ENCODE peak calls at places on chromosome 16, in six cellular contexts. U is esophagus muscularis mucosa, Z is endodermal cell, Q is left lung, T is neural progenitor cell, K is lung. J is an unnamed sample.

GRCh38 chr16:82063456-82064082 is 28.5 kb downstream of the HSD17B2 start:
- DNase-seq in U (no peak), Z (no peak), Q (no peak), T (no peak), K (no peak), J (no peak)

GRCh38 chr16:78894872-78895271 is 705.7 kb downstream of the MAF start:
- DNase-seq in U (no peak), Z (no peak), Q (no peak), T (no peak), K (no peak), J (no peak)

GRCh38 chr16:14955546-14956231 is 18.4 kb downstream of the NPIPA1 start:
- DNase-seq in U (no peak), Z (peak; percentile 39), Q (no peak), T (no peak), K (no peak), J (peak; percentile 57)

GRCh38 chr16:57628008-57628781 is at the start of gene ADGRG1:
- DNase-seq in U (no peak), Z (peak; percentile 90), Q (peak; percentile 79), T (peak; percentile 75), K (peak; percentile 61), J (peak; percentile 43)

GRCh38 chr16:77290451-77291110 is 91.4 kb downstream of the SYCE1L start:
- DNase-seq in U (no peak), Z (no peak), Q (no peak), T (no peak), K (no peak), J (no peak)

GRCh38 chr16:4696172-4696904 is 3.0 kb downstream of the NUDT16L1 start:
- DNase-seq in U (no peak), Z (peak; percentile 44), Q (no peak), T (no peak), K (no peak), J (peak; percentile 73)

GRCh38 chr16:51009813-51010212 is 141.3 kb downstream of the SALL1 start:
- DNase-seq in U (no peak), Z (no peak), Q (no peak), T (no peak), K (no peak), J (no peak)

GRCh38 chr16:657487-657886 is 8.3 kb downstream of the WDR90 start:
- DNase-seq in U (no peak), Z (no peak), Q (no peak), T (no peak), K (no peak), J (no peak)

GRCh38 chr16:14579266-14579665 is 50.8 kb downstream of the PARN start:
- DNase-seq in U (no peak), Z (no peak), Q (no peak), T (no peak), K (no peak), J (no peak)

GRCh38 chr16:75494696-75495601 is at the start of gene CHST6:
- DNase-seq in U (no peak), Z (peak; percentile 93), Q (peak; percentile 81), T (peak; percentile 84), K (no peak), J (no peak)

GRCh38 chr16:72371307-72372081 is 199.5 kb upstream of the PMFBP1 start:
- DNase-seq in U (no peak), Z (peak; percentile 91), Q (no peak), T (peak; percentile 83), K (no peak), J (no peak)

GRCh38 chr16:84686702-84687298 is 13.0 kb upstream of the USP10 start:
- DNase-seq in U (no peak), Z (no peak), Q (no peak), T (no peak), K (no peak), J (no peak)

GRCh38 chr16:81708459-81709368 is 70.4 kb upstream of the PLCG2 start:
- DNase-seq in U (no peak), Z (no peak), Q (no peak), T (no peak), K (no peak), J (no peak)

GRCh38 chr16:49010396-49010795 is 271.2 kb downstream of the CBLN1 start:
- DNase-seq in U (no peak), Z (no peak), Q (no peak), T (no peak), K (no peak), J (no peak)

GRCh38 chr16:11361751-11362742 is 16.8 kb downstream of the RMI2 start:
- DNase-seq in U (no peak), Z (no peak), Q (no peak), T (no peak), K (no peak), J (no peak)

GRCh38 chr16:28219283-28219682 is 7.5 kb upstream of the XPO6 start:
- DNase-seq in U (no peak), Z (peak; percentile 52), Q (no peak), T (peak; percentile 26), K (no peak), J (no peak)

GRCh38 chr16:4060823-4061222 is 55.4 kb downstream of the ADCY9 start:
- DNase-seq in U (no peak), Z (no peak), Q (no peak), T (no peak), K (no peak), J (no peak)

GRCh38 chr16:52446076-52446475 is 100.9 kb downstream of the TOX3 start:
- DNase-seq in U (no peak), Z (no peak), Q (no peak), T (no peak), K (no peak), J (no peak)

GRCh38 chr16:724188-725040 is 1.8 kb downstream of the CCDC78 start:
- DNase-seq in U (no peak), Z (no peak), Q (no peak), T (no peak), K (no peak), J (no peak)

GRCh38 chr16:30127994-30128393 is 5.0 kb upstream of the MAPK3 start:
- DNase-seq in U (no peak), Z (no peak), Q (no peak), T (no peak), K (no peak), J (no peak)
- H3K4me1 ChIP-seq in U (peaks cover 25% of the 10 kb centered on the region), Z (no peaks in the 10 kb centered on the region), Q (peaks cover 5% of the 10 kb centered on the region), T (no peaks in the 10 kb centered on the region), K (peaks cover 5% of the 10 kb centered on the region), J (peaks cover 6% of the 10 kb centered on the region)

GRCh38 chr16:67196881-67197280 is 2.0 kb upstream of the ELMO3 start:
- DNase-seq in U (no peak), Z (no peak), Q (no peak), T (no peak), K (no peak), J (no peak)

GRCh38 chr16:67198238-67198734 is 645 bp upstream of the ELMO3 start:
- DNase-seq in U (no peak), Z (peak; percentile 84), Q (peak; percentile 76), T (peak; percentile 53), K (peak; percentile 59), J (no peak)

GRCh38 chr16:67197704-67198103 is 1.2 kb upstream of the ELMO3 start:
- DNase-seq in U (no peak), Z (no peak), Q (peak; percentile 32), T (no peak), K (no peak), J (no peak)

GRCh38 chr16:67194257-67194656 is 2.3 kb downstream of the E2F4 start:
- DNase-seq in U (no peak), Z (no peak), Q (peak; percentile 74), T (no peak), K (no peak), J (no peak)

DNA sequence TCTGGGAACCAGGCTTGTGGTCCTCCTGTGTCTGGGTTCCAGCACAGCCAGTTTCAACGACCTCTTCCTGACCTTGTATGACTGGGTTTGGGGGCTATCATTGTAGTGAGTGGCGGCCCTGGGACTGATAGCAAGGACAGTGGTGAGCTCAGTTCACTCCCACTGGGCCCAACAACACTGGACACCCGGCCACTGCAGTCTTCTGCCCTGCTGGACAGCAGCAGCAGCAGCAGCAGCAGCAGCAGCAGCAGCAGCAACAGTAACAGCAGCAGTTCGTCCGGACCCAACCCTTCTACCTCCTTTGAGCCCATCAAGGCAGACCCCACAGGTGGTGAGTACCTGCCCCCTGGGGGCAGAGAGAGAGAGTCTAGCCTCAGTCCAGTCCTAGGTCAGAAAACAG is 3.3 kb upstream of the ELMO3 start:
- DNase-seq in U (no peak), Z (no peak), Q (peak; percentile 28), T (no peak), K (no peak), J (no peak)
- H3K27ac ChIP-seq in U (no peak overlapping the region), Z (no peak overlapping the region), Q (no peak overlapping the region), T (no peak overlapping the region), K (no peak overlapping the region), J (no peak overlapping the region)

GRCh38 chr16:68651136-68651535 is 6.0 kb downstream of the CDH3 start:
- DNase-seq in U (no peak), Z (no peak), Q (peak; percentile 52), T (no peak), K (no peak), J (no peak)

GRCh38 chr16:68646948-68647659 is 2.0 kb downstream of the CDH3 start:
- DNase-seq in U (no peak), Z (no peak), Q (no peak), T (no peak), K (no peak), J (no peak)

GRCh38 chr16:68655806-68656205 is 10.7 kb downstream of the CDH3 start:
- DNase-seq in U (no peak), Z (no peak), Q (no peak), T (no peak), K (no peak), J (no peak)

GRCh38 chr16:68656771-68657170 is 11.7 kb downstream of the CDH3 start:
- DNase-seq in U (no peak), Z (no peak), Q (no peak), T (peak; percentile 40), K (no peak), J (no peak)

GRCh38 chr16:68652659-68653058 is 7.5 kb downstream of the CDH3 start:
- DNase-seq in U (no peak), Z (no peak), Q (no peak), T (no peak), K (no peak), J (no peak)
- H3K36me3 ChIP-seq in U (no peaks in the 10 kb centered on the region), Z (no peaks in the 10 kb centered on the region), Q (no peaks in the 10 kb centered on the region), T (no peaks in the 10 kb centered on the region), K (no peaks in the 10 kb centered on the region), J (no peaks in the 10 kb centered on the region)

GRCh38 chr16:88775825-88776224 is 9.2 kb downstream of the PIEZO1 start:
- DNase-seq in U (no peak), Z (no peak), Q (no peak), T (no peak), K (no peak), J (no peak)
- H3K4me1 ChIP-seq in U (peaks cover 99% of the 10 kb centered on the region), Z (peaks cover 20% of the 10 kb centered on the region), Q (peaks cover 75% of the 10 kb centered on the region), T (peaks cover 46% of the 10 kb centered on the region), K (peaks cover 36% of the 10 kb centered on the region), J (peaks cover 13% of the 10 kb centered on the region)

J was measured in ascending aorta.